ENCODE peak calls at places on chromosomes 1 and 21, in eight cellular contexts. T is H1, J is GM12891, H is HCT116, P is suprapubic skin, D is breast epithelium, M is transverse colon, C is GM23338. R is an unnamed sample.

GRCh38 chr1:224929335-224930237 is at the start of gene DNAH14:
- DNase-seq in T (peak), J (peak), H (peak), P (peak), D (peak), M (peak), C (peak), R (peak)

GRCh38 chr1:174996474-174996873 is 3.3 kb upstream of the CACYBP start:
- DNase-seq in T (no peak), J (no peak), H (no peak), P (no peak), D (no peak), M (no peak), C (no peak), R (no peak)

GRCh38 chr1:207628776-207629175 is 16.2 kb upstream of the CR1L start:
- DNase-seq in T (no peak), J (no peak), H (no peak), P (no peak), D (no peak), M (no peak), C (no peak), R (no peak)

GRCh38 chr1:160163612-160164011 is 12.2 kb downstream of the ATP1A4 start:
- DNase-seq in T (no peak), J (no peak), H (no peak), P (no peak), D (no peak), M (no peak), C (no peak), R (no peak)

GRCh38 chr1:154842635-154843034 is 27.4 kb downstream of the KCNN3 start:
- DNase-seq in T (no peak), J (no peak), H (no peak), P (no peak), D (no peak), M (no peak), C (no peak), R (no peak)

GRCh38 chr1:54254055-54254454 is 54.1 kb downstream of the MRPL37 start:
- DNase-seq in T (no peak), J (no peak), H (no peak), P (no peak), D (no peak), M (peak), C (no peak), R (no peak)

GRCh38 chr1:180229483-180230415 is at the start of gene LHX4:
- DNase-seq in T (peak), J (peak), H (no peak), P (no peak), D (no peak), M (no peak), C (peak), R (no peak)

GRCh38 chr1:86195281-86195680 is 38.7 kb upstream of the COL24A1 start:
- DNase-seq in T (no peak), J (no peak), H (no peak), P (no peak), D (no peak), M (no peak), C (peak), R (no peak)

GRCh38 chr1:191558389-191558788 is 599.9 kb upstream of the RGS18 start:
- DNase-seq in T (no peak), J (no peak), H (no peak), P (no peak), D (no peak), M (no peak), C (no peak), R (no peak)

DNA sequence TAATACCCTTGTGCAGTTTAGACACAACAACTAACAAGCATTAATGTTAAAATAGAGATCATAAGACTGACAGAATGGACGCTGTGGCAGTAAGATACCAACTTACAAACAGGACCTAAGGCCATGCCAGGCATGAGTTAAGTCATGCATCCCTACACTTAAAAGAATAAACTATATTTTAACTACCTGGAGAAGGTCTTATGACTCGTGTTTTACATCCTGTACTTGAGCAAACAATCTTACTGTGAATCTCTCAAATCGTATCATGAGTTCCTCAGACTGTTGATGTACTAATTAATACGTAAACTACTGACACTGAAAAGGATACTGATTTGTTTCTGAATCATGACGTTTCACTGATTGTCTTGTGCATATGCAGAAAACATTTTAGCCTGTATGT is 2.0 kb upstream of the RSPH1 start:
- DNase-seq in T (no peak), J (no peak), H (no peak), P (no peak), D (no peak), M (no peak), C (no peak), R (no peak)
- TF ChIP-seq POLR2AphosphoS5 in T (no peak), J (no peak), H (no peak), P (no peak), D (no peak), M (no peak), C (no peak), R (no peak)

DNA sequence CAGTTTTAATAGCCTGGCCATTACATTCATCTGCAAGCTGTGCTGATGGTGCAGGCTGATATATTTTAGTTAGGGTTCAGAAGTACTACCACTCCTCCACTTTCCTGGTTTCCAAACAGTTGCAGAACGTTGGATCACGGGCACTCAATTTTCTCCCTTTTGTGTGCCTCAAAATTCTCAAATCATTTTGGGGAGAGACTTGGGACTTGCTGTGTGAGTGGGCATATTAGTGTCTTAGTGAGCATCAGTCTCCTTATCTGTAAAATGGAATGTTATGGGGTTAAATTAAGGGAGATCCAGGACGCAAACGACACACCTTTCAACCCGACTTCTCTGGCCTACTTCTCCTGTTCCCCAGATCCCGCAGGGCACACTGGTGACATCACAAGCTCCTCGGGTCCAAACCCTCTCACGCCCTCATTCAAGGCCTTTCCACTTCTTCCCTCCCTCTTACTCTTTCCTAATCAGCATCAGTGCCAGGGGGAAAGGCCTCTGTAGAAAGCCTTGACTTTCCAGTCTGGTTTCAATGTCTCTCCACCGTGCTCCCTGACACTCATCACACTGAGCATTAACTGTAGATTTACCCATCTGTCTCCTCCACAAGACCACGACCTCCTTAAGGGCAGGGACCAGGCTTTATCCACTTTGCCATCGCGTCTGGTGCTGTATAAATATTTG is 1.2 kb downstream of the PIGP start:
- DNase-seq in T (no peak), J (no peak), H (no peak), P (peak), D (peak), M (peak), C (peak), R (no peak)
- TF ChIP-seq POLR2AphosphoS5 in T (no peak), J (no peak), H (no peak), P (peak), D (peak), M (peak), C (no peak), R (no peak)

GRCh38 chr1:234585333-234586055 is 24.5 kb downstream of the IRF2BP2 start:
- DNase-seq in T (no peak), J (no peak), H (no peak), P (no peak), D (no peak), M (peak), C (no peak), R (no peak)
- TF ChIP-seq POLR2AphosphoS5 in T (no peak), J (no peak), H (no peak), P (no peak), D (no peak), M (peak), C (no peak), R (no peak)

GRCh38 chr1:21924503-21925005 is 12.6 kb downstream of the HSPG2 start:
- DNase-seq in T (no peak), J (no peak), H (no peak), P (no peak), D (no peak), M (no peak), C (no peak), R (no peak)
- TF ChIP-seq POLR2AphosphoS5 in T (no peak), J (no peak), H (no peak), P (peak), D (peak), M (peak), C (no peak), R (no peak)

GRCh38 chr1:32680642-32681041 is 21.9 kb downstream of the SYNC start:
- DNase-seq in T (no peak), J (no peak), H (no peak), P (no peak), D (no peak), M (no peak), C (no peak), R (no peak)

GRCh38 chr1:32681999-32682398 is 20.6 kb downstream of the SYNC start:
- DNase-seq in T (no peak), J (no peak), H (no peak), P (no peak), D (no peak), M (no peak), C (no peak), R (peak)

GRCh38 chr1:32683397-32683796 is 19.2 kb downstream of the SYNC start:
- DNase-seq in T (no peak), J (no peak), H (no peak), P (no peak), D (no peak), M (no peak), C (no peak), R (no peak)

GRCh38 chr1:32684167-32684811 is 18.3 kb downstream of the SYNC start:
- DNase-seq in T (no peak), J (no peak), H (no peak), P (no peak), D (no peak), M (peak), C (no peak), R (no peak)

GRCh38 chr1:32681501-32681900 is 21.1 kb downstream of the SYNC start:
- DNase-seq in T (no peak), J (no peak), H (no peak), P (no peak), D (no peak), M (no peak), C (no peak), R (no peak)
- TF ChIP-seq POLR2AphosphoS5 in T (no peak), J (no peak), H (no peak), P (no peak), D (no peak), M (no peak), C (no peak), R (no peak)

GRCh38 chr1:26558649-26559048 is 29.1 kb downstream of the RPS6KA1 start:
- DNase-seq in T (no peak), J (no peak), H (no peak), P (no peak), D (no peak), M (no peak), C (no peak), R (no peak)

GRCh38 chr1:26556041-26556440 is 26.5 kb downstream of the RPS6KA1 start:
- DNase-seq in T (no peak), J (no peak), H (no peak), P (no peak), D (no peak), M (no peak), C (no peak), R (no peak)

GRCh38 chr1:26555550-26555981 is 26.0 kb downstream of the RPS6KA1 start:
- DNase-seq in T (no peak), J (no peak), H (no peak), P (no peak), D (no peak), M (no peak), C (no peak), R (no peak)

GRCh38 chr1:26557078-26557477 is 27.5 kb downstream of the RPS6KA1 start:
- DNase-seq in T (no peak), J (no peak), H (no peak), P (no peak), D (no peak), M (no peak), C (no peak), R (no peak)

GRCh38 chr1:26560403-26560780 is 30.8 kb downstream of the RPS6KA1 start:
- DNase-seq in T (no peak), J (no peak), H (no peak), P (no peak), D (no peak), M (no peak), C (no peak), R (no peak)
- TF ChIP-seq POLR2AphosphoS5 in T (no peak), J (no peak), H (no peak), P (no peak), D (no peak), M (no peak), C (no peak), R (no peak)

DNA sequence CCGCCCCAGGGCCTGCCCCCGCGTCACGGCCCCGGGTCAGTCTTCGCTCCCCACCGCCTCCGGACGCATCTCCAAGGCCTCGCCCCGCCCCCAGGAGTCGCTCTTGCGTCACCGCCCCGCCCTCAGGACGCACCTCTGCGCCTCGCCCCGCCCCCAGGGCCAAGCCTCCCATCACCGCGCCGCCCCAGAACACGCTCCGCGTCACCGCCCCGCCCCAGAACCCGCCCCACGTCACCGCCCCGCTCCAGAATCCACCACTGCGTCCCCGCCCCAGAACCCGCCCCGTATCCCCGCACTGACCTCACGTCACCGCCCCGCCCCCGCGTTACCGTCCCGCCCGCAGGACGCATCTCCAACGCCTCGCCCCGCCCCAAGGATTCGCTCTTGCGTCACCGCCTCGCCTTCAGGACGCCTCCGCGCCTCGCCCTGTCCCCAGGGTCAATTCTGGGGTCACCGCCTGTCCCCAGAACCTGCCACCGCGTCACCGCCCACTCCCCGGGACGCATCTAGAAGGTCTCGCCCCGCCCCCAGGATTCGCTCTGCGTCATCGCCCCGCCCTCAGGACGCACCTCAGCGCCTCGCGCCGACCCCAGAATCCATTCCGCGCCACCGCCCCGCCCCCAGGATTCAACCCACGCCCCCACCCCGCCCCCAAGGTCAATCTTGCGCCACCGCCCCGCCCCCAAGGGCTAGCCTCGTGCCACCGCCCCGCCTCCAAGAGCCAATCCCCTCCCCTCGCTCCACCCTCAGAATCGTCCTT is 448 bp upstream of the CASP9 start:
- DNase-seq in T (peak), J (peak), H (peak), P (peak), D (peak), M (peak), C (peak), R (peak)
- TF ChIP-seq POLR2AphosphoS5 in T (no peak), J (no peak), H (peak), P (peak), D (peak), M (no peak), C (no peak), R (peak)

DNA sequence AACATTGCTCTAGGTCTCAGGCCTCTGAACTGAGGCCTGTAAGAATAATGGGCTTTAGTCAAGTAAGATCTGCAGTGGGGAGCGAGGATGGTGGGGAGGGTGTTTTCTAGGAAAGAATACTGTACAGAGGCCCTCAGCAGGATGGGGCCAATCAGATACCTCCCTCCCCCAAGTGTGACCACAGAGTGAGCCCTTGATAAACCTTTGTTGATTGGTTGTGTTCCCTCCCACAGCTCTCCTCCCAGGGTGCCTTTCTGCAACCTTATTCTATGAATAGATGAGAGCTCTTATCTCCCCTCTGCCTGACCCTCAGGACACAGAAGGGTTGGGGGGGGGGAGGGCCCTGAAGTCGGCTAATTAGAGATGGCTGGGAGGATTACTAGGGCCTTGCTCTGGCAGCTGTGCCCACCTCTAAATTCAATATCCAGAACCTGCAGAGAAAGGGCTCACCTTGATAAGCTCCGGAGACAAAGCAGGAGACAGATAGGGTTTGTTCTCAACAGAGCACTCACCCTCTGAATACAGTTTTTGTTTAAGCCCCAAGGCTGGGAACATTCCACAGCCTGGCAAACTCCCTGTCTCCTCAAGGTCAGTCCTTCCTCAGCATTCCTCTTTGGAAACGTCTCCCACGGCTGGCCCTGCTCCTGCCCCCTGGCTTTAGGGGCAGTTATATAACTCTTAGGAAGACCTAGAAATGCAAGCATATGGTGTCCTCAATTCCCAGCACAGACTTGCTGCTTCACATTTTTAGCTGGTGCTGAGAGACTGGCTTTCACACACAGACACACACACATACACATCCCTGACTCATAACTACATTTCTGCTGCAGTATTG is 42.9 kb downstream of the ATP1A1 start:
- DNase-seq in T (no peak), J (no peak), H (no peak), P (no peak), D (no peak), M (no peak), C (peak), R (no peak)
- TF ChIP-seq POLR2AphosphoS5 in T (no peak), J (no peak), H (no peak), P (no peak), D (no peak), M (no peak), C (no peak), R (no peak)